ENCODE peak calls at places on chromosomes 1 and 21, in four cellular contexts. C is HL-60, O is M059J, H is astrocyte of the hippocampus. Q is an unnamed sample.

GRCh38 chr21:45601551-45601950 is 42.0 kb upstream of the PCBP3 start:
- DNase-seq in C (no peak), O (no peak), H (no peak), Q (no peak)

GRCh38 chr1:91502882-91503184 is 2.2 kb downstream of the CDC7 start:
- DNase-seq in C (no peak), O (peak), H (peak), Q (no peak)

GRCh38 chr1:51070011-51070410 is 32.0 kb upstream of the C1orf185 start:
- DNase-seq in C (no peak), O (no peak), H (no peak), Q (no peak)

GRCh38 chr1:53172751-53173498 is 23.7 kb upstream of the CPT2 start:
- DNase-seq in C (no peak), O (peak), H (peak), Q (no peak)

GRCh38 chr1:232426801-232427200 is 203.1 kb downstream of the SIPA1L2 start:
- DNase-seq in C (no peak), O (peak), H (peak), Q (no peak)

GRCh38 chr1:14113841-14114567 is 414.0 kb downstream of the PRDM2 start:
- DNase-seq in C (no peak), O (peak), H (peak), Q (peak)

GRCh38 chr1:244628719-244629299 is 24.1 kb upstream of the DESI2 start:
- DNase-seq in C (peak), O (no peak), H (no peak), Q (no peak)

GRCh38 chr1:182527680-182528079 is 61.4 kb downstream of the RNASEL start:
- DNase-seq in C (no peak), O (no peak), H (no peak), Q (no peak)

GRCh38 chr1:62528015-62528414 is 69.3 kb upstream of the ANGPTL3 start:
- DNase-seq in C (peak), O (no peak), H (no peak), Q (no peak)

GRCh38 chr21:42061866-42062542 is 9.1 kb upstream of the UMODL1 start:
- DNase-seq in C (no peak), O (no peak), H (no peak), Q (no peak)

GRCh38 chr1:118826669-118827068 is 161.5 kb downstream of the TBX15 start:
- DNase-seq in C (no peak), O (no peak), H (no peak), Q (no peak)

GRCh38 chr1:57485643-57486042 is 61.8 kb upstream of the DAB1 start:
- DNase-seq in C (no peak), O (peak), H (peak), Q (no peak)

GRCh38 chr1:154833841-154834240 is 36.2 kb downstream of the KCNN3 start:
- DNase-seq in C (no peak), O (no peak), H (no peak), Q (no peak)